ENCODE peak calls at places on chromosomes 12 and 14, in six cellular contexts. G is neural progenitor cell; N is astrocyte of the spinal cord; H is omental fat pad; V is stimulated activated CD4-positive, alpha-beta T cell treated with anti-CD3 and anti-CD28 coated beads, Interleukin-15, amount 100 ng/mL, for 1 hour; Q is GM23338. A is an unnamed sample.

GRCh38 chr14:73973497-73973896 is 23.4 kb downstream of the COQ6 start:
- DNase-seq in H (no peak), N (no peak), Q (no peak), V (no peak), G (no peak), A (no peak)

GRCh38 chr14:63100597-63100996 is 55.3 kb upstream of the KCNH5 start:
- DNase-seq in G (no peak), H (no peak), N (no peak), Q (no peak), V (no peak), A (no peak)

GRCh38 chr14:89915114-89915878 is 39.2 kb downstream of the EFCAB11 start:
- DNase-seq in Q (peak), G (peak), V (peak), H (no peak), N (peak), A (peak)

GRCh38 chr12:117485984-117486839 is 124.8 kb upstream of the NOS1 start:
- DNase-seq in N (no peak), G (no peak), V (no peak), Q (no peak), H (no peak), A (no peak)

GRCh38 chr14:68619805-68620574 is 172.9 kb downstream of the ZFP36L1 start:
- DNase-seq in G (no peak), H (no peak), Q (no peak), V (no peak), N (no peak), A (no peak)

GRCh38 chr12:116662612-116663144 is 75.2 kb downstream of the SPRING1 start:
- DNase-seq in H (no peak), N (peak), V (no peak), Q (peak), G (peak), A (no peak)

GRCh38 chr14:62763951-62764350 is 281.3 kb downstream of the KCNH5 start:
- DNase-seq in G (no peak), V (no peak), Q (no peak), H (no peak), N (no peak), A (peak)

GRCh38 chr12:40820794-40821484 is 128.7 kb downstream of the CNTN1 start:
- DNase-seq in G (no peak), H (no peak), N (no peak), Q (no peak), V (no peak), A (no peak)

GRCh38 chr12:130933269-130933995 is 20.3 kb upstream of the ADGRD1 start:
- DNase-seq in V (no peak), Q (no peak), G (no peak), H (no peak), N (no peak), A (no peak)

GRCh38 chr12:131505561-131505960 is 205.3 kb upstream of the SFSWAP start:
- DNase-seq in N (no peak), Q (no peak), G (no peak), H (no peak), V (no peak), A (no peak)

A was measured in adipocyte.